ENCODE peak calls at places on chromosomes 7 and 10, in ten cellular contexts. P, S, O, Z, E, B, M, V, C and U are unnamed samples.

GRCh38 chr7:74449809-74450397 is 3.8 kb upstream of the GTF2IRD1 start:
- DNase-seq in M (no peak), Z (peak; percentile 84), V (no peak), P (peak; percentile 64), O (peak; percentile 76), B (peak; percentile 70), S (peak; percentile 63), E (peak; percentile 45), C (peak; percentile 65), U (peak; percentile 54)

GRCh38 chr7:134420509-134421125 is 38.3 kb downstream of the AKR1B1 start:
- DNase-seq in M (peak; percentile 7), P (peak; percentile 86), E (peak; percentile 70), O (no peak), B (peak; percentile 64), C (peak; percentile 74), V (no peak), S (no peak), Z (peak; percentile 61), U (peak; percentile 61)

GRCh38 chr7:112420236-112420945 is 29.9 kb upstream of the IFRD1 start:
- DNase-seq in P (peak; percentile 72), E (peak; percentile 75), C (no peak), S (no peak), M (no peak), Z (no peak), B (no peak), O (no peak), V (no peak), U (no peak)

GRCh38 chr10:79430506-79430905 is 14.9 kb downstream of the ZCCHC24 start:
- DNase-seq in O (no peak), P (no peak), B (no peak), V (no peak), Z (no peak), S (peak; percentile 59), E (no peak), M (no peak), C (no peak), U (no peak)

GRCh38 chr10:70651661-70652060 is 20.6 kb upstream of the ADAMTS14 start:
- DNase-seq in E (no peak), M (no peak), S (no peak), Z (peak; percentile 62), O (no peak), P (no peak), C (no peak), B (no peak), V (no peak), U (no peak)

GRCh38 chr10:121077331-121077730 is 226.2 kb downstream of the WDR11 start:
- DNase-seq in O (peak; percentile 80), Z (peak; percentile 76), B (no peak), V (no peak), E (peak; percentile 69), S (peak; percentile 68), C (peak; percentile 66), P (no peak), M (no peak), U (peak; percentile 76)

GRCh38 chr10:95518455-95519131 is 42.6 kb downstream of the SORBS1 start:
- DNase-seq in P (no peak), C (no peak), V (no peak), Z (no peak), M (no peak), O (no peak), B (no peak), E (no peak), S (no peak), U (no peak)

GRCh38 chr10:24518981-24519597 is 204.6 kb downstream of the ARHGAP21 start:
- DNase-seq in S (peak; percentile 66), O (no peak), V (no peak), C (peak; percentile 85), M (peak; percentile 21), E (peak; percentile 54), Z (peak; percentile 74), B (peak; percentile 67), P (peak; percentile 79), U (peak; percentile 50)

GRCh38 chr7:37336259-37336658 is 112.4 kb downstream of the ELMO1 start:
- DNase-seq in O (no peak), V (no peak), S (no peak), B (no peak), M (no peak), Z (no peak), P (no peak), C (no peak), E (no peak), U (no peak)

GRCh38 chr7:29607889-29608288 is 44.3 kb downstream of the PRR15 start:
- DNase-seq in E (peak; percentile 53), O (no peak), V (no peak), P (peak; percentile 74), C (peak; percentile 52), B (no peak), Z (peak; percentile 69), M (no peak), S (no peak), U (peak; percentile 18)

GRCh38 chr7:82594665-82595064 is 151.1 kb upstream of the CACNA2D1 start:
- DNase-seq in M (no peak), Z (peak; percentile 63), B (no peak), V (no peak), S (no peak), E (no peak), C (no peak), O (no peak), P (no peak), U (no peak)

GRCh38 chr10:129848571-129849451 is 115.3 kb downstream of the EBF3 start:
- DNase-seq in V (peak; percentile 62), E (peak; percentile 5), M (no peak), O (peak; percentile 15), B (no peak), Z (no peak), C (no peak), S (no peak), P (peak; percentile 11), U (no peak)

GRCh38 chr10:79352035-79352595 is 4.8 kb downstream of the PPIF start:
- DNase-seq in P (no peak), B (no peak), S (no peak), O (no peak), E (no peak), Z (no peak), M (no peak), C (no peak), V (no peak), U (no peak)

GRCh38 chr7:99617187-99617781 is 538 bp downstream of the ZSCAN25 start:
- DNase-seq in V (no peak), E (no peak), C (no peak), M (no peak), S (no peak), B (no peak), P (no peak), Z (peak; percentile 86), O (no peak), U (no peak)

GRCh38 chr7:99618726-99619125 is 2.0 kb downstream of the ZSCAN25 start:
- DNase-seq in S (no peak), Z (peak; percentile 73), V (no peak), M (no peak), P (no peak), E (peak; percentile 55), O (no peak), B (no peak), C (peak; percentile 20), U (peak; percentile 56)

GRCh38 chr7:99616359-99617186 is at the start of gene ZSCAN25:
- DNase-seq in Z (peak; percentile 98), C (peak; percentile 94), O (peak; percentile 90), V (peak; percentile 88), P (peak; percentile 93), S (peak; percentile 95), E (peak; percentile 92), B (peak; percentile 93), M (peak; percentile 86), U (peak; percentile 91)

GRCh38 chr7:99614495-99614894 is 2.3 kb upstream of the ZSCAN25 start:
- DNase-seq in O (no peak), B (no peak), V (no peak), S (no peak), M (no peak), Z (no peak), C (no peak), E (no peak), P (no peak), U (no peak)

GRCh38 chr7:99615989-99616358 is 772 bp upstream of the ZSCAN25 start:
- DNase-seq in P (no peak), M (no peak), O (no peak), C (no peak), B (no peak), E (no peak), S (no peak), V (peak; percentile 17), Z (no peak), U (no peak)
- H3K4me3 ChIP-seq in P (peak overlapping the region; percentile 99), M (peak overlapping the region; percentile 69), O (peak overlapping the region; percentile 75), C (peak overlapping the region; percentile 76), B (peak overlapping the region; percentile 98), E (peak overlapping the region; percentile 98), S (peak overlapping the region; percentile 80), V (peak overlapping the region; percentile 93), Z (no peak overlapping the region), U (peak overlapping the region; percentile 94)

GRCh38 chr10:132514841-132515521 is 22.6 kb upstream of the INPP5A start:
- DNase-seq in O (no peak), E (no peak), S (peak; percentile 52), C (no peak), M (no peak), B (no peak), Z (peak; percentile 13), V (peak; percentile 71), P (no peak), U (no peak)

GRCh38 chr10:132515811-132516726 is 21.5 kb upstream of the INPP5A start:
- DNase-seq in P (no peak), Z (no peak), O (peak; percentile 59), S (peak; percentile 49), M (no peak), E (no peak), V (peak; percentile 71), C (no peak), B (no peak), U (no peak)

GRCh38 chr10:132517951-132518521 is 19.6 kb upstream of the INPP5A start:
- DNase-seq in E (no peak), V (peak; percentile 66), C (no peak), O (peak; percentile 58), P (no peak), S (peak; percentile 60), B (no peak), Z (peak; percentile 45), M (no peak), U (no peak)

GRCh38 chr10:132518572-132519381 is 18.8 kb upstream of the INPP5A start:
- DNase-seq in Z (peak; percentile 90), O (peak; percentile 79), M (no peak), B (no peak), P (no peak), C (peak; percentile 86), V (peak; percentile 75), S (peak; percentile 84), E (no peak), U (peak; percentile 44)

GRCh38 chr10:132516771-132517725 is 20.5 kb upstream of the INPP5A start:
- DNase-seq in C (peak; percentile 95), B (peak; percentile 59), S (peak; percentile 96), E (peak; percentile 97), V (peak; percentile 99), P (peak; percentile 98), M (peak; percentile 91), Z (peak; percentile 97), O (peak; percentile 91), U (peak; percentile 94)
- H3K4me3 ChIP-seq in C (no peak overlapping the region), B (no peak overlapping the region), S (no peak overlapping the region), E (no peak overlapping the region), V (peak overlapping the region; percentile 51), P (peak overlapping the region; percentile 9), M (peak overlapping the region; percentile 20), Z (no peak overlapping the region), O (peak overlapping the region; percentile 5), U (no peak overlapping the region)

GRCh38 chr10:18313146-18313542 is 172.9 kb downstream of the CACNB2 start:
- DNase-seq in O (no peak), E (no peak), S (no peak), V (no peak), Z (no peak), B (no peak), C (no peak), M (no peak), P (no peak), U (no peak)
- H3K4me3 ChIP-seq in O (no peak overlapping the region), E (no peak overlapping the region), S (no peak overlapping the region), V (peak overlapping the region; percentile 32), Z (no peak overlapping the region), B (no peak overlapping the region), C (no peak overlapping the region), M (no peak overlapping the region), P (no peak overlapping the region), U (no peak overlapping the region)

GRCh38 chr7:44533301-44534055 is 7.7 kb downstream of the NPC1L1 start:
- DNase-seq in O (no peak), M (no peak), P (peak; percentile 36), C (no peak), B (no peak), E (no peak), Z (no peak), V (no peak), S (no peak), U (peak; percentile 11)
- H3K4me3 ChIP-seq in O (no peak overlapping the region), M (no peak overlapping the region), P (no peak overlapping the region), C (no peak overlapping the region), B (no peak overlapping the region), E (no peak overlapping the region), Z (no peak overlapping the region), V (no peak overlapping the region), S (no peak overlapping the region), U (no peak overlapping the region)